ENCODE peak calls at places on chromosomes 1 and 21, in ten cellular contexts. One of them, this sample, is unnamed.

GRCh38 chr1:165890684-165891083 is 63.3 kb downstream of the UCK2 start:
- DNase-seq in WTC11: no peak
- DNase-seq in GM13977: no peak
- DNase-seq in GM23248: no peak
- DNase-seq in DMS53: no peak
- DNase-seq in fibroblast of lung: peak
- DNase-seq in fibroblast of mammary gland: peak
- DNase-seq in KBM-7: no peak
- DNase-seq in thoracic aorta: no peak
- DNase-seq in amniotic stem cell: no peak
- DNase-seq in this sample: peak

GRCh38 chr21:43194303-43195130 is 25.7 kb downstream of the CRYAA start:
- DNase-seq in WTC11: peak
- DNase-seq in GM13977: no peak
- DNase-seq in GM23248: no peak
- DNase-seq in DMS53: no peak
- DNase-seq in fibroblast of lung: no peak
- DNase-seq in fibroblast of mammary gland: no peak
- DNase-seq in KBM-7: no peak
- DNase-seq in thoracic aorta: no peak
- DNase-seq in amniotic stem cell: no peak
- DNase-seq in this sample: no peak

GRCh38 chr1:36125129-36125991 is at the start of gene COL8A2:
- DNase-seq in WTC11: peak
- DNase-seq in GM13977: no peak
- DNase-seq in GM23248: peak
- DNase-seq in DMS53: peak
- DNase-seq in fibroblast of lung: no peak
- DNase-seq in fibroblast of mammary gland: no peak
- DNase-seq in KBM-7: no peak
- DNase-seq in thoracic aorta: no peak
- DNase-seq in amniotic stem cell: no peak
- DNase-seq in this sample: no peak

GRCh38 chr1:214290399-214291037 is 9.6 kb downstream of the SMYD2 start:
- DNase-seq in WTC11: no peak
- DNase-seq in GM13977: no peak
- DNase-seq in GM23248: no peak
- DNase-seq in DMS53: no peak
- DNase-seq in fibroblast of lung: no peak
- DNase-seq in fibroblast of mammary gland: no peak
- DNase-seq in KBM-7: no peak
- DNase-seq in thoracic aorta: no peak
- DNase-seq in amniotic stem cell: no peak
- DNase-seq in this sample: no peak

GRCh38 chr1:225653463-225654276 is 747 bp upstream of the ENAH start:
- DNase-seq in WTC11: peak
- DNase-seq in GM13977: no peak
- DNase-seq in GM23248: peak
- DNase-seq in DMS53: peak
- DNase-seq in fibroblast of lung: peak
- DNase-seq in fibroblast of mammary gland: peak
- DNase-seq in KBM-7: peak
- DNase-seq in thoracic aorta: peak
- DNase-seq in amniotic stem cell: peak
- DNase-seq in this sample: peak

GRCh38 chr1:100387209-100387608 is 34.9 kb downstream of the CDC14A start:
- DNase-seq in WTC11: no peak
- DNase-seq in GM13977: no peak
- DNase-seq in GM23248: no peak
- DNase-seq in DMS53: no peak
- DNase-seq in fibroblast of lung: peak
- DNase-seq in fibroblast of mammary gland: peak
- DNase-seq in KBM-7: no peak
- DNase-seq in thoracic aorta: no peak
- DNase-seq in amniotic stem cell: no peak
- DNase-seq in this sample: peak

GRCh38 chr1:9724706-9725476 is 73.4 kb downstream of the PIK3CD start:
- DNase-seq in WTC11: peak
- DNase-seq in GM13977: peak
- DNase-seq in GM23248: peak
- DNase-seq in DMS53: peak
- DNase-seq in fibroblast of lung: peak
- DNase-seq in fibroblast of mammary gland: peak
- DNase-seq in KBM-7: peak
- DNase-seq in thoracic aorta: no peak
- DNase-seq in amniotic stem cell: no peak
- DNase-seq in this sample: peak

GRCh38 chr1:193222079-193222615 is 35.7 kb upstream of the B3GALT2 start:
- DNase-seq in WTC11: no peak
- DNase-seq in GM13977: no peak
- DNase-seq in GM23248: no peak
- DNase-seq in DMS53: no peak
- DNase-seq in fibroblast of lung: no peak
- DNase-seq in fibroblast of mammary gland: no peak
- DNase-seq in KBM-7: no peak
- DNase-seq in thoracic aorta: no peak
- DNase-seq in amniotic stem cell: no peak
- DNase-seq in this sample: no peak

GRCh38 chr1:46372440-46372839 is 21.7 kb upstream of the FAAH start:
- DNase-seq in WTC11: no peak
- DNase-seq in GM13977: no peak
- DNase-seq in GM23248: no peak
- DNase-seq in DMS53: no peak
- DNase-seq in fibroblast of lung: no peak
- DNase-seq in fibroblast of mammary gland: no peak
- DNase-seq in KBM-7: no peak
- DNase-seq in thoracic aorta: no peak
- DNase-seq in amniotic stem cell: no peak
- DNase-seq in this sample: peak

GRCh38 chr21:42498012-42498411 is 2.0 kb upstream of the RSPH1 start:
- DNase-seq in WTC11: no peak
- DNase-seq in GM13977: no peak
- DNase-seq in GM23248: no peak
- DNase-seq in DMS53: no peak
- DNase-seq in fibroblast of lung: no peak
- DNase-seq in fibroblast of mammary gland: no peak
- DNase-seq in KBM-7: no peak
- DNase-seq in thoracic aorta: no peak
- DNase-seq in amniotic stem cell: no peak
- DNase-seq in this sample: no peak

GRCh38 chr1:117290855-117291254 is 76.4 kb upstream of the MAN1A2 start:
- DNase-seq in WTC11: no peak
- DNase-seq in GM13977: no peak
- DNase-seq in GM23248: peak
- DNase-seq in DMS53: no peak
- DNase-seq in fibroblast of lung: peak
- DNase-seq in fibroblast of mammary gland: peak
- DNase-seq in KBM-7: no peak
- DNase-seq in thoracic aorta: no peak
- DNase-seq in amniotic stem cell: no peak
- DNase-seq in this sample: no peak

GRCh38 chr1:234609528-234610042 is 393 bp downstream of the IRF2BP2 start:
- DNase-seq in WTC11: no peak
- DNase-seq in GM13977: no peak
- DNase-seq in GM23248: peak
- DNase-seq in DMS53: peak
- DNase-seq in fibroblast of lung: no peak
- DNase-seq in fibroblast of mammary gland: no peak
- DNase-seq in KBM-7: no peak
- DNase-seq in thoracic aorta: no peak
- DNase-seq in amniotic stem cell: no peak
- DNase-seq in this sample: peak

GRCh38 chr1:230832466-230832865 is 35.9 kb downstream of the C1orf198 start:
- DNase-seq in WTC11: no peak
- DNase-seq in GM13977: no peak
- DNase-seq in GM23248: peak
- DNase-seq in DMS53: no peak
- DNase-seq in fibroblast of lung: peak
- DNase-seq in fibroblast of mammary gland: peak
- DNase-seq in KBM-7: no peak
- DNase-seq in thoracic aorta: no peak
- DNase-seq in amniotic stem cell: no peak
- DNase-seq in this sample: no peak

This sample was measured in amniotic epithelial cell.